ENCODE peak calls at places on chromosomes 13 and 19, in eight cellular contexts. K is non-pigmented ciliary epithelial cell; P is NCI-H226; H is stimulated activated CD4-positive, alpha-beta T cell treated with anti-CD3 and anti-CD28 coated beads, Interleukin-4, amount 100 ng/mL, for 48 hours; L is nucleus accumbens; W is H54; O is dorsolateral prefrontal cortex; T is activated CD4-positive, alpha-beta T cell treated with anti-CD3 and anti-CD28 coated beads, Interleukin-2, amount 10 ng/mL, durations not matched to agents 7 days and 5 days. D is an unnamed sample.

GRCh38 chr19:49682274-49682673 is 5.2 kb downstream of the PRMT1 start:
- DNase-seq in P (no peak), T (no peak), W (no peak), L (no peak), H (no peak), K (no peak), O (no peak), D (no peak)

GRCh38 chr19:49581007-49581508 is at the start of gene PRRG2:
- DNase-seq in O (no peak), H (no peak), W (no peak), L (no peak), P (no peak), K (no peak), T (no peak), D (no peak)

GRCh38 chr19:10206226-10206873 is 11.6 kb upstream of the DNMT1 start:
- DNase-seq in H (no peak), K (no peak), P (peak; percentile 77), O (no peak), L (no peak), W (peak; percentile 65), T (no peak), D (no peak)

GRCh38 chr19:8251025-8251472 is 41.9 kb downstream of the CERS4 start:
- DNase-seq in H (no peak), P (no peak), L (peak; percentile 60), W (no peak), K (no peak), O (peak; percentile 79), T (no peak), D (peak; percentile 60)

GRCh38 chr19:33395561-33396550 is 22.3 kb downstream of the CEBPG start:
- DNase-seq in W (peak; percentile 80), K (no peak), P (peak; percentile 50), T (no peak), O (peak; percentile 46), L (no peak), H (no peak), D (no peak)

GRCh38 chr19:48975947-48976847 is 11.1 kb downstream of the FTL start:
- DNase-seq in O (no peak), L (no peak), K (no peak), H (no peak), T (peak; percentile 47), W (no peak), P (no peak), D (no peak)

GRCh38 chr19:13165091-13165997 is 15.1 kb downstream of the IER2 start:
- DNase-seq in W (no peak), H (no peak), O (no peak), K (no peak), T (no peak), L (no peak), P (no peak), D (no peak)

GRCh38 chr19:11324748-11325389 is 14.6 kb downstream of the RAB3D start:
- DNase-seq in P (no peak), L (no peak), K (no peak), H (no peak), W (no peak), O (no peak), T (no peak), D (no peak)

GRCh38 chr13:32098275-32098674 is 66.7 kb downstream of the FRY start:
- DNase-seq in P (no peak), W (no peak), K (no peak), L (no peak), O (no peak), H (no peak), T (no peak), D (no peak)

GRCh38 chr13:36275190-36276002 is 22.2 kb downstream of the CCDC169 start:
- DNase-seq in T (peak; percentile 36), W (no peak), K (peak; percentile 62), O (no peak), P (no peak), H (no peak), L (no peak), D (no peak)

GRCh38 chr13:79456051-79456450 is 24.9 kb upstream of the NDFIP2 start:
- DNase-seq in W (no peak), K (no peak), O (no peak), P (no peak), L (no peak), H (no peak), T (no peak), D (no peak)

GRCh38 chr13:42981317-42981716 is 10.7 kb downstream of the EPSTI1 start:
- DNase-seq in W (no peak), O (no peak), T (no peak), H (no peak), L (no peak), P (peak; percentile 16), K (no peak), D (no peak)

GRCh38 chr19:3233831-3234230 is 9.4 kb downstream of the CELF5 start:
- DNase-seq in K (no peak), P (no peak), T (no peak), L (no peak), O (no peak), W (no peak), H (no peak), D (no peak)

GRCh38 chr19:6720369-6721112 is at the start of gene C3:
- DNase-seq in W (no peak), L (no peak), K (no peak), P (peak; percentile 90), H (no peak), T (no peak), O (no peak), D (peak; percentile 13)

GRCh38 chr13:75038315-75038881 is 443.6 kb downstream of the TBC1D4 start:
- DNase-seq in L (no peak), P (no peak), H (no peak), T (no peak), W (no peak), O (no peak), K (no peak), D (no peak)

GRCh38 chr19:33424181-33424580 is 50.7 kb downstream of the CEBPG start:
- DNase-seq in T (no peak), P (no peak), K (no peak), O (no peak), L (no peak), W (no peak), H (no peak), D (no peak)

GRCh38 chr19:53906211-53907192 is 2.6 kb upstream of the CACNG7 start:
- DNase-seq in W (peak; percentile 98), H (peak; percentile 71), T (peak; percentile 62), P (peak; percentile 2), K (no peak), O (peak; percentile 61), L (peak; percentile 59), D (peak; percentile 68)

GRCh38 chr13:99624936-99625540 is 123.8 kb downstream of the TM9SF2 start:
- DNase-seq in H (no peak), T (no peak), O (no peak), W (no peak), P (no peak), L (no peak), K (no peak), D (no peak)

GRCh38 chr13:31032574-31033095 is 100.2 kb downstream of the TEX26 start:
- DNase-seq in P (no peak), H (no peak), L (no peak), O (no peak), W (no peak), T (no peak), K (no peak), D (no peak)

GRCh38 chr19:7779631-7780486 is 16.8 kb downstream of the CLEC4M start:
- DNase-seq in H (no peak), L (no peak), O (no peak), W (no peak), P (no peak), T (no peak), K (no peak), D (no peak)

GRCh38 chr13:42906257-42906656 is 85.8 kb downstream of the EPSTI1 start:
- DNase-seq in W (no peak), O (no peak), P (no peak), T (no peak), K (no peak), L (no peak), H (no peak), D (no peak)

GRCh38 chr19:10389863-10390262 is 9.5 kb upstream of the TYK2 start:
- DNase-seq in W (no peak), P (no peak), K (no peak), O (no peak), L (no peak), H (no peak), T (no peak), D (no peak)

GRCh38 chr19:5558101-5558621 is 9.6 kb downstream of the TINCR start:
- DNase-seq in O (no peak), P (no peak), H (no peak), T (no peak), K (no peak), L (no peak), W (no peak), D (no peak)

GRCh38 chr19:32570081-32570785 is 10.8 kb upstream of the PDCD5 start:
- DNase-seq in K (peak; percentile 13), P (peak; percentile 11), H (peak; percentile 20), T (peak; percentile 71), O (peak; percentile 53), L (peak; percentile 48), W (peak; percentile 61), D (no peak)

GRCh38 chr13:113324336-113324882 is 27.4 kb downstream of the LAMP1 start:
- DNase-seq in O (no peak), K (no peak), P (no peak), L (no peak), W (no peak), T (no peak), H (no peak), D (peak; percentile 27)

GRCh38 chr19:45104658-45105384 is 11.8 kb downstream of the PPP1R37 start:
- DNase-seq in W (no peak), H (no peak), O (no peak), K (no peak), L (no peak), P (no peak), T (no peak), D (no peak)

GRCh38 chr13:47621931-47622330 is 379.1 kb downstream of the SUCLA2 start:
- DNase-seq in K (no peak), H (no peak), T (no peak), P (no peak), O (no peak), L (no peak), W (no peak), D (no peak)

GRCh38 chr19:17677002-17677401 is 11.2 kb downstream of the UNC13A start:
- DNase-seq in H (no peak), T (no peak), L (no peak), P (no peak), K (no peak), W (no peak), O (no peak), D (no peak)

GRCh38 chr19:342801-343421 is 1.7 kb downstream of the MIER2 start:
- DNase-seq in T (no peak), K (peak; percentile 87), W (peak; percentile 73), P (peak; percentile 46), L (no peak), H (no peak), O (no peak), D (no peak)

GRCh38 chr19:4724252-4724514 is 541 bp upstream of the DPP9 start:
- DNase-seq in H (no peak), P (no peak), O (no peak), K (no peak), W (no peak), T (no peak), L (no peak), D (no peak)

GRCh38 chr13:109790951-109791605 is 4.7 kb upstream of the IRS2 start:
- DNase-seq in O (no peak), T (peak; percentile 65), L (peak; percentile 37), K (no peak), P (peak; percentile 6), H (no peak), W (peak; percentile 52), D (no peak)

GRCh38 chr19:2334986-2335846 is 6.7 kb downstream of the SPPL2B start:
- DNase-seq in W (no peak), K (no peak), H (no peak), L (no peak), P (no peak), O (no peak), T (no peak), D (no peak)

GRCh38 chr13:48843630-48844380 is 131.9 kb upstream of the FNDC3A start:
- DNase-seq in K (no peak), T (no peak), W (no peak), P (no peak), L (no peak), H (no peak), O (no peak), D (no peak)

GRCh38 chr13:98892077-98892476 is 85.8 kb downstream of the DOCK9 start:
- DNase-seq in O (no peak), K (no peak), T (no peak), P (no peak), H (no peak), L (no peak), W (no peak), D (no peak)